ENCODE peak calls at places on chromosomes 1 and 21, in seven cellular contexts. One of them, this sample, is unnamed.

GRCh38 chr1:66276229-66276628 is 257.7 kb upstream of the SGIP1 start:
- DNase-seq in pancreas: no peak
- DNase-seq in thoracic aorta: no peak
- DNase-seq in mammary epithelial cell: no peak
- DNase-seq in breast epithelium: no peak
- DNase-seq in tibial artery: no peak
- DNase-seq in neural progenitor cell: no peak
- DNase-seq in this sample: no peak

GRCh38 chr21:30942192-30942591 is 60.8 kb upstream of the KRTAP11-1 start:
- DNase-seq in pancreas: no peak
- DNase-seq in mammary epithelial cell: no peak
- DNase-seq in neural progenitor cell: no peak
- DNase-seq in thoracic aorta: no peak
- DNase-seq in tibial artery: no peak
- DNase-seq in breast epithelium: no peak
- DNase-seq in this sample: no peak

GRCh38 chr1:161070737-161071136 is 1.0 kb upstream of the ARHGAP30 start:
- DNase-seq in breast epithelium: no peak
- DNase-seq in pancreas: no peak
- DNase-seq in mammary epithelial cell: no peak
- DNase-seq in thoracic aorta: no peak
- DNase-seq in tibial artery: no peak
- DNase-seq in neural progenitor cell: no peak
- DNase-seq in this sample: no peak

GRCh38 chr1:230332429-230333088 is 93.6 kb downstream of the PGBD5 start:
- DNase-seq in thoracic aorta: no peak
- DNase-seq in mammary epithelial cell: no peak
- DNase-seq in tibial artery: no peak
- DNase-seq in breast epithelium: no peak
- DNase-seq in pancreas: no peak
- DNase-seq in neural progenitor cell: peak
- DNase-seq in this sample: no peak

GRCh38 chr1:25223471-25223870 is 8.8 kb downstream of the SYF2 start:
- DNase-seq in tibial artery: no peak
- DNase-seq in mammary epithelial cell: no peak
- DNase-seq in thoracic aorta: no peak
- DNase-seq in pancreas: no peak
- DNase-seq in breast epithelium: no peak
- DNase-seq in neural progenitor cell: no peak
- DNase-seq in this sample: no peak

GRCh38 chr21:39666681-39667315 is 54.1 kb downstream of the B3GALT5 start:
- DNase-seq in mammary epithelial cell: no peak
- DNase-seq in thoracic aorta: no peak
- DNase-seq in breast epithelium: no peak
- DNase-seq in tibial artery: no peak
- DNase-seq in neural progenitor cell: no peak
- DNase-seq in pancreas: peak
- DNase-seq in this sample: no peak

GRCh38 chr1:114215426-114215825 is 61.8 kb upstream of the SYT6 start:
- DNase-seq in pancreas: no peak
- DNase-seq in neural progenitor cell: no peak
- DNase-seq in mammary epithelial cell: no peak
- DNase-seq in tibial artery: no peak
- DNase-seq in thoracic aorta: no peak
- DNase-seq in breast epithelium: no peak
- DNase-seq in this sample: no peak

GRCh38 chr1:206734499-206735142 is 36.0 kb upstream of the IL19 start:
- DNase-seq in neural progenitor cell: peak
- DNase-seq in pancreas: peak
- DNase-seq in thoracic aorta: no peak
- DNase-seq in tibial artery: no peak
- DNase-seq in breast epithelium: no peak
- DNase-seq in mammary epithelial cell: no peak
- DNase-seq in this sample: peak

GRCh38 chr1:17204546-17205440 is at the start of gene PADI1:
- DNase-seq in neural progenitor cell: no peak
- DNase-seq in tibial artery: no peak
- DNase-seq in thoracic aorta: no peak
- DNase-seq in breast epithelium: no peak
- DNase-seq in mammary epithelial cell: peak
- DNase-seq in pancreas: no peak
- DNase-seq in this sample: no peak

GRCh38 chr1:204377800-204378608 is 18.3 kb upstream of the PLEKHA6 start:
- DNase-seq in mammary epithelial cell: peak
- DNase-seq in pancreas: peak
- DNase-seq in breast epithelium: no peak
- DNase-seq in tibial artery: no peak
- DNase-seq in neural progenitor cell: peak
- DNase-seq in thoracic aorta: no peak
- DNase-seq in this sample: no peak

GRCh38 chr1:226568077-226568831 is 19.7 kb downstream of the STUM start:
- DNase-seq in breast epithelium: no peak
- DNase-seq in thoracic aorta: no peak
- DNase-seq in tibial artery: peak
- DNase-seq in pancreas: no peak
- DNase-seq in mammary epithelial cell: no peak
- DNase-seq in neural progenitor cell: peak
- DNase-seq in this sample: no peak

GRCh38 chr1:61743432-61743705 is 1.1 kb downstream of the PATJ start:
- DNase-seq in tibial artery: no peak
- DNase-seq in neural progenitor cell: no peak
- DNase-seq in pancreas: no peak
- DNase-seq in thoracic aorta: no peak
- DNase-seq in breast epithelium: no peak
- DNase-seq in mammary epithelial cell: peak
- DNase-seq in this sample: no peak
- H3K27ac ChIP-seq in tibial artery: peak
- H3K27ac ChIP-seq in neural progenitor cell: no peak
- H3K27ac ChIP-seq in pancreas: peak
- H3K27ac ChIP-seq in thoracic aorta: peak
- H3K27ac ChIP-seq in breast epithelium: peak
- H3K27ac ChIP-seq in mammary epithelial cell: peak
- H3K27ac ChIP-seq in this sample: peak

DNA sequence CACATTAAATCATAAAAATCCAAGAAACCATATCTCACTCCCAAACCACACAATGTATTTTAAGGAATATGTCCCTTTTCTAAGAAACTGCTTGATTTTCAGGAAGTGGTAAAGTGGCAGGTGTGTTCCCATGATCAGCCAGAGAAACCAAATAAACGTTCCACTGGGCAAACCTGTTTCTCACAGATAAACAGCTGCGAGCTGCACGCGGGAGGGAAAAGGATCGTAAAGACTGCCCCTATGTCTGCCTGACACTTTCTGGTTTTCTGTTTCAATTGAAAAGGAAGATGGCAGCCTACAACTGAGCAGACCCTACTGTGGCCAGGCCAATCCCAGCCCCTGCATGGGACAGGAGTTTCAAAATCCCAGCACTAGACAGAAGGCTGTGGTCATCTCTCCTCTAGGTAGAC is 36.6 kb downstream of the HIVEP3 start:
- DNase-seq in thoracic aorta: no peak
- DNase-seq in mammary epithelial cell: no peak
- DNase-seq in tibial artery: no peak
- DNase-seq in breast epithelium: no peak
- DNase-seq in pancreas: peak
- DNase-seq in neural progenitor cell: no peak
- DNase-seq in this sample: no peak
- H3K27ac ChIP-seq in thoracic aorta: no peak
- H3K27ac ChIP-seq in mammary epithelial cell: no peak
- H3K27ac ChIP-seq in tibial artery: no peak
- H3K27ac ChIP-seq in breast epithelium: peak
- H3K27ac ChIP-seq in pancreas: peak
- H3K27ac ChIP-seq in neural progenitor cell: no peak
- H3K27ac ChIP-seq in this sample: no peak

DNA sequence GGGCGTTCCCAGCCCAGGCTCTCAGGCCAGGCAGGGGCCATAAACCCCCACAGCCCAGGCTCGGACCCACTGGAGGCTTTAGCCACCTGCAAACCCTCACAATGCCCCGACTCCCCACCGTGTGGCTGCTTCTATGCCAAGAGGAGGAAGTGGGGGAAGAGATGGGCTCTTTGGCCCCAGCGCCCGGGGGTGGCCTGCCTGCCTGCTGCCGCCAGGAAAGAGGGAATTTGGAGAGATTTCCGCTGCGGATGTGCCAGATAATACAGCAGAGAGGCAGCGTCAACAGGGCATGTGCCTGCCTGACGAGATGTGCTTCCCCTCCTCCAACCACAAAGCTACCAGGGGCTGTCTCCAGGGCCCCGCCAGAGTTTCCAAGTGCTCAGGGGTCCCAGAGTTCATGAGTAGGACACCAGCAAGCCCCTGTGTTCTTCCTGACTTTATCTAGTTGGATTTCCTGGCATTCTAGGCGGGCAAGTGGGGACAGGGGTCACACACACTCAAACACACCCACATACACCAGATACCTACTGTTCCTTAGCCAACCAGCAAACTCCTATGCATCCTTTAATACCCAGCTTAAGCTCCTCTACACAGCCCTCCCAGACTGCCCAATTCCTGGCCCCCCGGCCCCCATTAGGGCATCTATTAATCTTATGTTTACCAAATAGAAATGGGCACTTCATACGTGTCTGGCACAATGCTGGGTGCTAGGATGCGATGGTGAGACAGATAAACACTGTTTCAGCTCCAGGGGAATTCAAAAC is 14.1 kb downstream of the EPHA2 start:
- DNase-seq in thoracic aorta: no peak
- DNase-seq in pancreas: no peak
- DNase-seq in mammary epithelial cell: no peak
- DNase-seq in neural progenitor cell: peak
- DNase-seq in tibial artery: peak
- DNase-seq in breast epithelium: no peak
- DNase-seq in this sample: no peak
- H3K27ac ChIP-seq in thoracic aorta: peak
- H3K27ac ChIP-seq in pancreas: no peak
- H3K27ac ChIP-seq in mammary epithelial cell: peak
- H3K27ac ChIP-seq in neural progenitor cell: peak
- H3K27ac ChIP-seq in tibial artery: peak
- H3K27ac ChIP-seq in breast epithelium: peak
- H3K27ac ChIP-seq in this sample: peak

GRCh38 chr1:43318831-43319230 is 18.0 kb downstream of the TIE1 start:
- DNase-seq in breast epithelium: peak
- DNase-seq in tibial artery: peak
- DNase-seq in mammary epithelial cell: no peak
- DNase-seq in neural progenitor cell: no peak
- DNase-seq in thoracic aorta: no peak
- DNase-seq in pancreas: no peak
- DNase-seq in this sample: no peak

GRCh38 chr1:43321331-43321891 is 16.2 kb upstream of the MPL start:
- DNase-seq in pancreas: no peak
- DNase-seq in mammary epithelial cell: no peak
- DNase-seq in breast epithelium: peak
- DNase-seq in thoracic aorta: no peak
- DNase-seq in tibial artery: peak
- DNase-seq in neural progenitor cell: no peak
- DNase-seq in this sample: no peak

GRCh38 chr1:43319766-43320165 is 17.9 kb upstream of the MPL start:
- DNase-seq in tibial artery: peak
- DNase-seq in thoracic aorta: no peak
- DNase-seq in breast epithelium: peak
- DNase-seq in neural progenitor cell: no peak
- DNase-seq in pancreas: no peak
- DNase-seq in mammary epithelial cell: no peak
- DNase-seq in this sample: no peak

GRCh38 chr1:43317817-43318471 is 17.2 kb downstream of the TIE1 start:
- DNase-seq in mammary epithelial cell: no peak
- DNase-seq in breast epithelium: peak
- DNase-seq in pancreas: no peak
- DNase-seq in tibial artery: peak
- DNase-seq in neural progenitor cell: no peak
- DNase-seq in thoracic aorta: no peak
- DNase-seq in this sample: no peak

DNA sequence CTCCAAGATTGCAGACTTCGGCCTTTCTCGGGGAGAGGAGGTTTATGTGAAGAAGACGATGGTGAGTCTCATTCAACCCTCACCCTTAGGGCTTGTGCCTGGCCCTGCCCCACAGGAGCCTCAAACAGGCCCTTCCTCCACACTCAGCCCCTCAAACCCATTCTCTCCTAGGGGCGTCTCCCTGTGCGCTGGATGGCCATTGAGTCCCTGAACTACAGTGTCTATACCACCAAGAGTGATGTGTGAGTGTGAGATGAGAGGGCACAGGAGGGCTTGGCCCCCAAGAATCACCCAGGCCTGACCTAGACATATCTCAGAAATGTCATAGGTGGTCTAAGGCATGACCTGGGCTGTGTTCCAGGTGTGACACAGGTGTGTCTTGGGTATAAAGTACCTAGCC is 18.3 kb upstream of the MPL start:
- DNase-seq in tibial artery: no peak
- DNase-seq in breast epithelium: peak
- DNase-seq in mammary epithelial cell: no peak
- DNase-seq in neural progenitor cell: no peak
- DNase-seq in pancreas: no peak
- DNase-seq in thoracic aorta: no peak
- DNase-seq in this sample: no peak
- H3K27ac ChIP-seq in tibial artery: no peak
- H3K27ac ChIP-seq in breast epithelium: no peak
- H3K27ac ChIP-seq in mammary epithelial cell: no peak
- H3K27ac ChIP-seq in neural progenitor cell: no peak
- H3K27ac ChIP-seq in pancreas: no peak
- H3K27ac ChIP-seq in thoracic aorta: no peak
- H3K27ac ChIP-seq in this sample: no peak

GRCh38 chr1:44786841-44787426 is 1.0 kb downstream of the BEST4 start:
- DNase-seq in breast epithelium: no peak
- DNase-seq in pancreas: peak
- DNase-seq in neural progenitor cell: no peak
- DNase-seq in thoracic aorta: no peak
- DNase-seq in tibial artery: no peak
- DNase-seq in mammary epithelial cell: no peak
- DNase-seq in this sample: no peak
- H3K27ac ChIP-seq in breast epithelium: peak
- H3K27ac ChIP-seq in pancreas: peak
- H3K27ac ChIP-seq in neural progenitor cell: no peak
- H3K27ac ChIP-seq in thoracic aorta: peak
- H3K27ac ChIP-seq in tibial artery: peak
- H3K27ac ChIP-seq in mammary epithelial cell: no peak
- H3K27ac ChIP-seq in this sample: peak

DNA sequence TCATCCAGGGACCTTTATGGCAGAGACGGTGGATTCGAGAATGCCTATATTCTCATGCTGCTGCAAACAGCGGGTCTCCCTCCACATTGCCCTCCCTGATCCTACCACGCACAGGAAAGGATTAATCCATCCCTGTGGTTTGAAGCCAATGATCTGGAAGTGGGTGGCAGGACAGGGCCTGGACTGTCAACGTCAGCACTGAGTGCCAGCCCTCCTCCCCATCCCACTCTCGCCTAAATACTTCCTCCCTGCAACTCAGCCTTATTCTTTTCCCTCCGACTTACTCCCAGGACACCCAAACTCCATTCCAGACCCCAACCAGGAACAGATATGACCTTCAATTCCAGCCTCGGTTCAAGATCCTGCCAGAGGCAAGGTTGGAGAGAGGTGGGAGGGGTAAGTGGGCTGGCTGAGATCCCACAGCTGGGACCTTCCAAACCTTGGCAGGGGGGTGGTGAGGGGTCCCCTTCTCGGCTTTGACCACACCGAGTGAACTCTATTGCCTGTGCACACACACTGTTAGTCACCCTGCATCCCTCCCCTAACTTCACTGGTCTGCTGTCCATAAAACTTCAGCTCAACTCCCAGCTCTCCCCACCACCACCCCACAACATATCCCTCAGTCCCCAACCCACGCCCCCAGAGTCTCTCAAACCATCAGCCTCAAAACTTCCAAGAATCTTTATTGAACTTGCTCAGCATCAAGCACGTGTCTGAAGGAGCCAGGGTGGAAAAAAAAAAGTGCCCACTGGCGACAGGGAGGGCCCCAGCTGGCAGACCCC is 2.4 kb upstream of the S100A5 start:
- DNase-seq in breast epithelium: no peak
- DNase-seq in mammary epithelial cell: no peak
- DNase-seq in pancreas: no peak
- DNase-seq in tibial artery: peak
- DNase-seq in neural progenitor cell: no peak
- DNase-seq in thoracic aorta: no peak
- DNase-seq in this sample: no peak
- H3K27ac ChIP-seq in breast epithelium: peak
- H3K27ac ChIP-seq in mammary epithelial cell: no peak
- H3K27ac ChIP-seq in pancreas: no peak
- H3K27ac ChIP-seq in tibial artery: peak
- H3K27ac ChIP-seq in neural progenitor cell: no peak
- H3K27ac ChIP-seq in thoracic aorta: peak
- H3K27ac ChIP-seq in this sample: peak

This sample was measured in tibial nerve.